ENCODE peak calls at places on chromosome 13, in ten cellular contexts. J, Q, N, M, D, O, H, T, Y and F are unnamed samples.
A peak's percentile ranks its signal among the peaks of the same experiment; 100 is the strongest.

GRCh38 chr13:48954086-48954485 is 21.6 kb upstream of the FNDC3A start:
- DNase-seq in J (no peak), Q (no peak), N (peak; percentile 15), M (no peak), D (no peak), O (no peak), H (no peak), T (no peak), Y (no peak), F (no peak)

GRCh38 chr13:114151031-114151430 is 18.6 kb upstream of the RASA3 start:
- DNase-seq in J (no peak), Q (no peak), N (no peak), M (no peak), D (no peak), O (no peak), H (no peak), T (no peak), Y (no peak), F (no peak)

GRCh38 chr13:112616586-112617381 is 28.8 kb upstream of the TUBGCP3 start:
- DNase-seq in J (no peak), Q (no peak), N (peak; percentile 53), M (no peak), D (peak; percentile 78), O (no peak), H (no peak), T (peak; percentile 63), Y (no peak), F (no peak)

GRCh38 chr13:99654076-99654475 is 152.8 kb downstream of the TM9SF2 start:
- DNase-seq in J (no peak), Q (no peak), N (no peak), M (no peak), D (no peak), O (no peak), H (no peak), T (no peak), Y (no peak), F (no peak)

GRCh38 chr13:94494021-94494420 is 14.5 kb upstream of the DCT start:
- DNase-seq in J (no peak), Q (no peak), N (no peak), M (no peak), D (no peak), O (no peak), H (no peak), T (no peak), Y (no peak), F (no peak)

GRCh38 chr13:47603365-47603764 is 397.7 kb downstream of the SUCLA2 start:
- DNase-seq in J (no peak), Q (no peak), N (no peak), M (no peak), D (no peak), O (no peak), H (no peak), T (no peak), Y (no peak), F (no peak)

GRCh38 chr13:45119990-45120864 is at the start of gene GTF2F2:
- DNase-seq in J (peak; percentile 80), Q (peak; percentile 42), N (peak; percentile 84), M (peak; percentile 50), D (peak; percentile 96), O (peak; percentile 79), H (peak; percentile 93), T (peak; percentile 82), Y (peak; percentile 96), F (peak; percentile 75)

GRCh38 chr13:110231348-110232047 is 75.5 kb downstream of the COL4A1 start:
- DNase-seq in J (no peak), Q (no peak), N (no peak), M (no peak), D (peak; percentile 13), O (no peak), H (no peak), T (no peak), Y (no peak), F (no peak)